ENCODE peak calls at places on chromosome 13, in ten cellular contexts. Q, U, T, I, E, D, V, F, S and B are unnamed samples.

GRCh38 chr13:85313761-85314503 is 485.3 kb downstream of the SLITRK6 start:
- DNase-seq in Q (no peak), U (no peak), T (no peak), I (peak; percentile 67), E (no peak), D (no peak), V (no peak), F (no peak), S (peak; percentile 1), B (no peak)

GRCh38 chr13:20160346-20161274 is at the start of gene GJA3:
- DNase-seq in Q (no peak), U (peak; percentile 36), T (no peak), I (peak; percentile 18), E (peak; percentile 61), D (no peak), V (peak; percentile 37), F (no peak), S (peak; percentile 5), B (no peak)

GRCh38 chr13:31675521-31675953 is 63.8 kb upstream of the RXFP2 start:
- DNase-seq in Q (no peak), U (no peak), T (no peak), I (no peak), E (no peak), D (no peak), V (no peak), F (no peak), S (no peak), B (no peak)

GRCh38 chr13:114143806-114144605 is 11.6 kb upstream of the RASA3 start:
- DNase-seq in Q (no peak), U (no peak), T (peak; percentile 67), I (no peak), E (no peak), D (no peak), V (peak; percentile 42), F (no peak), S (no peak), B (peak; percentile 52)

GRCh38 chr13:32997399-32997798 is 18.8 kb upstream of the KL start:
- DNase-seq in Q (no peak), U (no peak), T (no peak), I (no peak), E (no peak), D (no peak), V (no peak), F (no peak), S (no peak), B (no peak)

GRCh38 chr13:94947965-94948371 is 235.6 kb upstream of the SOX21 start:
- DNase-seq in Q (no peak), U (no peak), T (no peak), I (peak; percentile 41), E (no peak), D (no peak), V (no peak), F (no peak), S (no peak), B (no peak)

GRCh38 chr13:77981191-77981925 is 62.7 kb upstream of the EDNRB start:
- DNase-seq in Q (no peak), U (no peak), T (no peak), I (peak; percentile 5), E (no peak), D (no peak), V (no peak), F (no peak), S (no peak), B (no peak)

GRCh38 chr13:100100115-100100879 is 11.4 kb downstream of the PCCA start:
- DNase-seq in Q (peak; percentile 75), U (no peak), T (no peak), I (peak; percentile 91), E (peak; percentile 51), D (no peak), V (no peak), F (no peak), S (no peak), B (no peak)

GRCh38 chr13:112969692-112970338 is 801 bp downstream of the MCF2L start:
- DNase-seq in Q (no peak), U (no peak), T (no peak), I (no peak), E (no peak), D (no peak), V (no peak), F (no peak), S (no peak), B (no peak)

GRCh38 chr13:99050983-99051488 is 73.2 kb upstream of the DOCK9 start:
- DNase-seq in Q (no peak), U (no peak), T (no peak), I (no peak), E (no peak), D (no peak), V (no peak), F (no peak), S (no peak), B (no peak)

GRCh38 chr13:39311619-39312018 is 273.4 kb downstream of the NHLRC3 start:
- DNase-seq in Q (no peak), U (no peak), T (no peak), I (peak; percentile 29), E (peak; percentile 42), D (no peak), V (no peak), F (no peak), S (peak; percentile 1), B (no peak)

GRCh38 chr13:95301947-95302386 is 716 bp upstream of the ABCC4 start:
- DNase-seq in Q (peak; percentile 26), U (no peak), T (no peak), I (peak; percentile 39), E (no peak), D (no peak), V (peak; percentile 4), F (no peak), S (no peak), B (no peak)

GRCh38 chr13:90302113-90302512 is 1045.4 kb upstream of the MIR17HG start:
- DNase-seq in Q (no peak), U (no peak), T (no peak), I (peak; percentile 84), E (no peak), D (no peak), V (no peak), F (no peak), S (no peak), B (no peak)

DNA sequence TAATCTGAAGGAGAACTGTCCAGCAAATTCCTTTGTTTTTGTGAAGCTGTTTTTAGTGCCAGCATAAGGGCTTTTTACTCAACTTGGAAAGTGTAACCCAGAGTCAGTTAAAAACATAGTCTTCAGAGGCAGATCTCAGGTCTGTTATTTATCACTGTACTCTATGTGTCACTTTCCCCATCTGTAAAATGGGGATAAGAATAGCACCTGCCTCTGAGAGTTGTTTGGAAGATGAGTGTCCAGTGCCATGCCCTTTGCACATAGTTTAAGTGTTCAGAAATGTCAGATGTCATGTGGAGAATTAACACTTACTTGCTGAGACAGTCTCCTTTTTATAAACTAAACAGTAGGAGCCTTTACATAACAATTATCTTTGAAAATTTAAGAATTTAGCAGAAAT is 27.9 kb downstream of the USPL1 start:
- DNase-seq in Q (no peak), U (no peak), T (no peak), I (no peak), E (no peak), D (no peak), V (no peak), F (no peak), S (no peak), B (no peak)
- H3K4me1 ChIP-seq in Q (no peaks in the 10 kb centered on the region), U (no peaks in the 10 kb centered on the region), T (no peaks in the 10 kb centered on the region), I (no peaks in the 10 kb centered on the region), E (peaks cover 15% of the 10 kb centered on the region), D (no peaks in the 10 kb centered on the region), V (no peaks in the 10 kb centered on the region), F (peaks cover 9% of the 10 kb centered on the region), S (no peaks in the 10 kb centered on the region), B (no peaks in the 10 kb centered on the region)

DNA sequence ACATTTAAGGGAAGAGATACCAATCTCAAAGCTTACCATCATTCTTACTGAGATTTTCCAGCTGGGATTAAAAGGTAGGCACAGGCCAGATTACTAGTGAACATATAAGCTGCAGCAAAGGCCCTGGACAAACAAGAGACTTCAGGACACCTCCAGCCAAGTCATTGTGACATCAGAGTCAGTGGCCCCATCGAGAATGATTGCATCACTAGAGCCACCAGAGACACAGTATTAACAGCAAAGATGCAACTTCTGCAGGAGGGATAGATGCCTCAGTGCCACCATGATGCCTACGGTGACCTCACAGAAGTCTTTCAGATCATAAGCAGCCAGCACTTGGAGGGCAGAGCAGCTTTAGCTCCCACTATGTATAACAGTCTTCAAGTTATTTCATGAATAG is 8.6 kb downstream of the RUBCNL start:
- DNase-seq in Q (no peak), U (no peak), T (no peak), I (no peak), E (no peak), D (no peak), V (no peak), F (no peak), S (no peak), B (no peak)
- H3K27ac ChIP-seq in Q (no peak overlapping the region), U (no peak overlapping the region), T (no peak overlapping the region), I (no peak overlapping the region), E (no peak overlapping the region), D (no peak overlapping the region), V (no peak overlapping the region), F (no peak overlapping the region), S (no peak overlapping the region), B (peak overlapping the region; percentile 70)

DNA sequence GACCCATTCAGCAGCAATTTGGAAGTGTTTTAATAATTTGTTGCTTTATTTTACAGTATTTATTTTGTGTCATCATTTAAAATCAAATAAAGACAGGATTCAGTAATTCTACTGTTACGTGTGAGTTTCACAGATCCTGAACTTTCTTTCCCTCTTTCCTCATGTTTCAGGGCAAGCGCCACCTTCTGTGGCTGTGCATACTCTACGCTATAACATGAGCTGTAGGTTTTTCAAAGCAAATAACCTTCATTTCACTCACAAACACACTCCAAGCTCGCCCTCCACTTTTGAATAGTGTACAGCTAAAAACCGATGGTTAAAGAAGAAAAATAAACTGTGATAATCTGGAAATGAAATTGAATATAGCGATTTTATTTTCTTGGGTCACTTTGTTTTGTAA is 753.3 kb downstream of the OLFM4 start:
- DNase-seq in Q (no peak), U (no peak), T (no peak), I (no peak), E (no peak), D (no peak), V (no peak), F (no peak), S (no peak), B (no peak)
- H3K4me1 ChIP-seq in Q (no peaks in the 10 kb centered on the region), U (no peaks in the 10 kb centered on the region), T (no peaks in the 10 kb centered on the region), I (no peaks in the 10 kb centered on the region), E (no peaks in the 10 kb centered on the region), D (no peaks in the 10 kb centered on the region), V (no peaks in the 10 kb centered on the region), F (no peaks in the 10 kb centered on the region), S (no peaks in the 10 kb centered on the region), B (no peaks in the 10 kb centered on the region)

DNA sequence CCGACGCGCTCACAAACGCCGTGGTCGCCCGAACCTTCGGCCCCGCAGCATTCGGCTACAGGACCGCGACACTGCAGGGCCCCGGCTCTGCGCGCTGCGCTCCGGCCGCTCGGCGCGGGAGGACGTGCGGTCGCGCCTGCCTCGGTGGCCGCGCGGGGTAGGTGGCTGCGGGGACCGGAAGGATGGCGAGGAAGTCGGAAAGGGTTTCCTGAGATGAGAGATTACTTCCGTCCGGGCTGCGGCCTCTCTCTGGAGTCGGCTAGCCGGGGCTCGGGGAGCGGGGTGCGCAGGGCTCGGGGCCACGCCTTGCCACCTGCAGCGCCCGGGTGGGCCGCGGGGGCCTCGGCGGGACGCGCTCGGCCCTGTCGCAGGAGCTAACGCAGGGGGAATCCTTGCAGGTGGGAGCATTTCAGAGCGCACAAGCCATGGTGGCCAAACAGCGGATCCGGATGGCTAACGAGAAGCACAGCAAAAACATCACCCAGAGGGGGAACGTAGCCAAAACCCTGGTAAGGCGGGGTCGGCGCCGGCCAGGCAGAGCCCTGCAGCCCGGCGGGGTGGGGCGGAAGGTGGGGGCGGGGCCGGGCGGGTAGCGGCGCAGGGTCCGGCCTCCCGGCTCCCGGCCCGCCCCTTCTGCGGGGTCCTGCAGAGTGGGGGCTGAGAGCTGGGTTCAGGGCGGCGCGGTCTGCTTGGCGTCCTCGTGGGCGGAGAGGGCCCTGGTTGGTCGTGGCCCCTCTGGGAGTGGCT is at the start of gene SERP2:
- DNase-seq in Q (peak; percentile 39), U (no peak), T (peak; percentile 87), I (peak; percentile 17), E (peak; percentile 41), D (no peak), V (no peak), F (peak; percentile 33), S (no peak), B (no peak)
- H3K27ac ChIP-seq in Q (no peak within 1 kb of the TSS), U (no peak within 1 kb of the TSS), T (no peak within 1 kb of the TSS), I (no peak within 1 kb of the TSS), E (peak within 1 kb of the TSS; percentile 36), D (peak within 1 kb of the TSS; percentile 22), V (no peak within 1 kb of the TSS), F (no peak within 1 kb of the TSS), S (no peak within 1 kb of the TSS), B (no peak within 1 kb of the TSS)